ENCODE peak calls at places on chromosomes 13 and 19, in ten cellular contexts. V, J, N, H, G, U, F, T, E and Q are unnamed samples.

GRCh38 chr19:55418185-55418584 is 10.6 kb upstream of the UBE2S start:
- DNase-seq in V (peak; percentile 64), J (no peak), N (peak; percentile 83), H (peak; percentile 57), G (no peak), U (peak; percentile 37), F (peak; percentile 89), T (peak; percentile 73), E (peak; percentile 85), Q (peak; percentile 61)

GRCh38 chr13:31468114-31468902 is 268.5 kb downstream of the B3GLCT start:
- DNase-seq in V (no peak), J (no peak), N (no peak), H (no peak), G (no peak), U (no peak), F (no peak), T (no peak), E (no peak), Q (no peak)

GRCh38 chr13:45511310-45512147 is 46.8 kb downstream of the COG3 start:
- DNase-seq in V (no peak), J (no peak), N (peak; percentile 60), H (no peak), G (no peak), U (peak; percentile 35), F (peak; percentile 89), T (peak; percentile 33), E (peak; percentile 81), Q (peak; percentile 65)

GRCh38 chr19:48735031-48735615 is 5.3 kb downstream of the RASIP1 start:
- DNase-seq in V (peak; percentile 49), J (no peak), N (no peak), H (no peak), G (no peak), U (no peak), F (no peak), T (no peak), E (no peak), Q (no peak)

GRCh38 chr19:47324502-47324901 is 7.5 kb upstream of the C5AR2 start:
- DNase-seq in V (peak; percentile 33), J (no peak), N (no peak), H (no peak), G (no peak), U (no peak), F (no peak), T (no peak), E (no peak), Q (no peak)

GRCh38 chr13:104773775-104774174 is 1707.6 kb upstream of the SLC10A2 start:
- DNase-seq in V (no peak), J (no peak), N (peak; percentile 11), H (no peak), G (no peak), U (peak; percentile 7), F (peak; percentile 61), T (no peak), E (peak; percentile 54), Q (no peak)

GRCh38 chr19:49126575-49126974 is 7.2 kb downstream of the PPFIA3 start:
- DNase-seq in V (no peak), J (no peak), N (no peak), H (no peak), G (no peak), U (no peak), F (no peak), T (no peak), E (no peak), Q (no peak)

GRCh38 chr19:27975419-27976005 is 1237.4 kb downstream of the UQCRFS1 start:
- DNase-seq in V (no peak), J (no peak), N (no peak), H (no peak), G (no peak), U (no peak), F (no peak), T (no peak), E (no peak), Q (no peak)

GRCh38 chr13:23348270-23349126 is 85.0 kb downstream of the SACS start:
- DNase-seq in V (no peak), J (no peak), N (no peak), H (no peak), G (no peak), U (no peak), F (peak; percentile 16), T (no peak), E (peak; percentile 64), Q (no peak)

DNA sequence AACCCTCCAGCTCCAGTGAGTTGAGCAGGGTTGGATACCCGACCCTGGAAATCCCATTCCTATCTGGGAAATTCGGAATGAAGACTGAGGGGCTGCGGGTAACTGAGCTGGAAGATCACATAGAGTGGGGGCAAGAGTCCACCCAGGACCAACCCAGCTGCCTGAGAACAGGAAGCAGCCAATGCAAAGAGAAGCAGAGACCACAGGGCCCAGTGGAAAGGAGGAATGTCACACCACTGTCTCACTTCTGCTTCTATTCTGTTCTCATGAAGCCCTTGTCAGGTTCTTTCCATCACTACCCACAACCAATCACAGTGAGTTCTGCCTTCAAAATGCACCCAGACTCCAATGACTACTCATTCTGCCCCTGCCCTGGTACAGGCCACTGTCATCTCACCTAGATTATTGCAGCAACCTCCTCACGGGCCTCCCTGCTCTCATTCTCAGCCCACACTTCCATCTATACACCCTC is 15.3 kb downstream of the DYRK1B start:
- DNase-seq in V (no peak), J (no peak), N (no peak), H (no peak), G (peak; percentile 6), U (no peak), F (no peak), T (no peak), E (no peak), Q (no peak)
- H3K4me3 ChIP-seq in V (no peak overlapping the region), J (no peak overlapping the region), N (no peak overlapping the region), H (no peak overlapping the region), G (no peak overlapping the region), U (no peak overlapping the region), F (no peak overlapping the region), T (no peak overlapping the region), E (no peak overlapping the region), Q (no peak overlapping the region)

GRCh38 chr13:113210834-113211233 is 1.4 kb downstream of the CUL4A start:
- DNase-seq in V (no peak), J (no peak), N (no peak), H (no peak), G (no peak), U (no peak), F (no peak), T (no peak), E (no peak), Q (no peak)

GRCh38 chr13:113208424-113209335 is at the start of gene PCID2:
- DNase-seq in V (peak; percentile 91), J (peak; percentile 87), N (peak; percentile 97), H (peak; percentile 93), G (peak; percentile 96), U (no peak), F (peak; percentile 90), T (peak; percentile 88), E (peak; percentile 82), Q (no peak)

GRCh38 chr13:113209880-113210421 is 538 bp downstream of the CUL4A start:
- DNase-seq in V (peak; percentile 76), J (no peak), N (peak; percentile 75), H (peak; percentile 71), G (peak; percentile 80), U (no peak), F (peak; percentile 62), T (peak; percentile 71), E (peak; percentile 52), Q (no peak)

GRCh38 chr13:113207890-113208423 is 512 bp downstream of the PCID2 start:
- DNase-seq in V (peak; percentile 43), J (no peak), N (no peak), H (no peak), G (no peak), U (no peak), F (peak; percentile 63), T (peak; percentile 50), E (peak; percentile 57), Q (no peak)

GRCh38 chr13:113209336-113209879 is at the start of gene CUL4A:
- DNase-seq in V (peak; percentile 86), J (peak; percentile 78), N (peak; percentile 90), H (peak; percentile 83), G (peak; percentile 80), U (no peak), F (peak; percentile 73), T (peak; percentile 88), E (peak; percentile 59), Q (no peak)
- H3K4me3 ChIP-seq in V (peak within 1 kb of the TSS; percentile 98), J (peak within 1 kb of the TSS; percentile 98), N (peak within 1 kb of the TSS; percentile 89), H (peak within 1 kb of the TSS; percentile 89), G (peak within 1 kb of the TSS; percentile 74), U (peak within 1 kb of the TSS; percentile 77), F (peak within 1 kb of the TSS; percentile 90), T (peak within 1 kb of the TSS; percentile 81), E (peak within 1 kb of the TSS; percentile 60), Q (peak within 1 kb of the TSS; percentile 95)

GRCh38 chr19:38434549-38435051 is 1.1 kb downstream of the RYR1 start:
- DNase-seq in V (peak; percentile 16), J (no peak), N (no peak), H (no peak), G (no peak), U (no peak), F (no peak), T (peak; percentile 25), E (no peak), Q (no peak)

GRCh38 chr19:38437295-38437694 is 3.8 kb downstream of the RYR1 start:
- DNase-seq in V (no peak), J (no peak), N (no peak), H (no peak), G (no peak), U (no peak), F (no peak), T (no peak), E (no peak), Q (no peak)

GRCh38 chr19:38430931-38431330 is 2.6 kb upstream of the RYR1 start:
- DNase-seq in V (no peak), J (no peak), N (no peak), H (no peak), G (no peak), U (no peak), F (no peak), T (no peak), E (no peak), Q (no peak)

GRCh38 chr19:38429811-38430156 is 3.7 kb upstream of the RYR1 start:
- DNase-seq in V (no peak), J (no peak), N (no peak), H (no peak), G (no peak), U (no peak), F (no peak), T (no peak), E (no peak), Q (no peak)

DNA sequence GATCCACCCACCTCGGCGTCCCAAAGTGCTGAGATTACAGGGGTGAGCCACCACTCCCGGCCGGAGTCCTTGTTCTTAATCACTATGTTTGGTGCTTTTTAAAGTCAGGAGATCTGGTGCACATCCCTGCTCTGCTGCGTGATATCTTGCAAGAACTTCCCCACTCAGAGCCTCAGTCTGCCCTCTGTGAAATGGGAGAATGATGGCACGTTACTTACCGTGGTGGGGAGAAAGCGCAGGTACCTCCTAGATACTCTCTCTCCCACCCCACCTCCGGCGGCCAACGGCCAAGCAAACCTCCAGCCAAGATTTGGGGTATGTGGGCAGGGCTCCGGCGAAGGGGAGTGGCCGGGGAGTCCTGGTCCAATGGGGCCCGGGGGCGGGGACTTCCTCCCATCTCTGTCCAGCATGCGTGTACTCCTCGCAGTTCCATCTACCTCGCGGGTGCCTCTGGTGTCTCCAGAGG is at the start of gene RYR1:
- DNase-seq in V (peak; percentile 40), J (no peak), N (peak; percentile 90), H (peak; percentile 48), G (no peak), U (no peak), F (no peak), T (peak; percentile 47), E (peak; percentile 9), Q (no peak)
- H3K4me3 ChIP-seq in V (no peak within 1 kb of the TSS), J (peak within 1 kb of the TSS; percentile 18), N (no peak within 1 kb of the TSS), H (peak within 1 kb of the TSS; percentile 30), G (no peak within 1 kb of the TSS), U (no peak within 1 kb of the TSS), F (no peak within 1 kb of the TSS), T (no peak within 1 kb of the TSS), E (no peak within 1 kb of the TSS), Q (no peak within 1 kb of the TSS)

GRCh38 chr19:13797058-13797440 is 1.8 kb downstream of the ZSWIM4 start:
- DNase-seq in V (no peak), J (no peak), N (no peak), H (no peak), G (no peak), U (no peak), F (no peak), T (no peak), E (no peak), Q (no peak)
- H3K4me3 ChIP-seq in V (no peak overlapping the region), J (peak overlapping the region; percentile 76), N (peak overlapping the region; percentile 75), H (no peak overlapping the region), G (no peak overlapping the region), U (peak overlapping the region; percentile 94), F (peak overlapping the region; percentile 63), T (no peak overlapping the region), E (peak overlapping the region; percentile 70), Q (peak overlapping the region; percentile 72)